ENCODE peak calls at places on chromosomes 5 and 9, in six cellular contexts. One of them, this sample, is unnamed.

GRCh38 chr5:150774145-150774544 is 4.4 kb upstream of the SMIM3 start:
- DNase-seq in Panc1: no peak
- DNase-seq in fibroblast of the aortic adventitia: peak
- DNase-seq in mammary epithelial cell: peak
- DNase-seq in A673: no peak
- DNase-seq in CD4-positive, alpha-beta T cell: no peak
- DNase-seq in this sample: no peak

GRCh38 chr9:125276771-125277170 is 15.1 kb downstream of the GAPVD1 start:
- DNase-seq in Panc1: no peak
- DNase-seq in fibroblast of the aortic adventitia: no peak
- DNase-seq in mammary epithelial cell: no peak
- DNase-seq in A673: no peak
- DNase-seq in CD4-positive, alpha-beta T cell: no peak
- DNase-seq in this sample: no peak

GRCh38 chr5:38595149-38595725 is 38.8 kb upstream of the LIFR start:
- DNase-seq in Panc1: no peak
- DNase-seq in fibroblast of the aortic adventitia: peak
- DNase-seq in mammary epithelial cell: peak
- DNase-seq in A673: peak
- DNase-seq in CD4-positive, alpha-beta T cell: no peak
- DNase-seq in this sample: no peak

GRCh38 chr9:126523621-126524111 is 90.1 kb upstream of the LMX1B start:
- DNase-seq in Panc1: no peak
- DNase-seq in fibroblast of the aortic adventitia: no peak
- DNase-seq in mammary epithelial cell: no peak
- DNase-seq in A673: no peak
- DNase-seq in CD4-positive, alpha-beta T cell: no peak
- DNase-seq in this sample: no peak

GRCh38 chr5:72378636-72379289 is 58.6 kb downstream of the PTCD2 start:
- DNase-seq in Panc1: no peak
- DNase-seq in fibroblast of the aortic adventitia: peak
- DNase-seq in mammary epithelial cell: peak
- DNase-seq in A673: peak
- DNase-seq in CD4-positive, alpha-beta T cell: no peak
- DNase-seq in this sample: no peak

GRCh38 chr5:175694371-175695160 is 36.7 kb downstream of the HRH2 start:
- DNase-seq in Panc1: no peak
- DNase-seq in fibroblast of the aortic adventitia: no peak
- DNase-seq in mammary epithelial cell: no peak
- DNase-seq in A673: no peak
- DNase-seq in CD4-positive, alpha-beta T cell: no peak
- DNase-seq in this sample: no peak

GRCh38 chr9:7205806-7206205 is 448.0 kb downstream of the KDM4C start:
- DNase-seq in Panc1: no peak
- DNase-seq in fibroblast of the aortic adventitia: no peak
- DNase-seq in mammary epithelial cell: no peak
- DNase-seq in A673: no peak
- DNase-seq in CD4-positive, alpha-beta T cell: no peak
- DNase-seq in this sample: no peak

GRCh38 chr5:168951341-168951740 is 349.6 kb downstream of the SLIT3 start:
- DNase-seq in Panc1: no peak
- DNase-seq in fibroblast of the aortic adventitia: peak
- DNase-seq in mammary epithelial cell: no peak
- DNase-seq in A673: no peak
- DNase-seq in CD4-positive, alpha-beta T cell: no peak
- DNase-seq in this sample: no peak

GRCh38 chr5:149816661-149817060 is 86.6 kb downstream of the PPARGC1B start:
- DNase-seq in Panc1: no peak
- DNase-seq in fibroblast of the aortic adventitia: no peak
- DNase-seq in mammary epithelial cell: no peak
- DNase-seq in A673: no peak
- DNase-seq in CD4-positive, alpha-beta T cell: no peak
- DNase-seq in this sample: no peak

GRCh38 chr5:170070556-170071412 is 34.9 kb upstream of the FOXI1 start:
- DNase-seq in Panc1: no peak
- DNase-seq in fibroblast of the aortic adventitia: peak
- DNase-seq in mammary epithelial cell: peak
- DNase-seq in A673: peak
- DNase-seq in CD4-positive, alpha-beta T cell: no peak
- DNase-seq in this sample: peak

GRCh38 chr5:72363146-72363802 is 43.1 kb downstream of the PTCD2 start:
- DNase-seq in Panc1: no peak
- DNase-seq in fibroblast of the aortic adventitia: peak
- DNase-seq in mammary epithelial cell: peak
- DNase-seq in A673: peak
- DNase-seq in CD4-positive, alpha-beta T cell: no peak
- DNase-seq in this sample: no peak

GRCh38 chr9:124042168-124042775 is 30.7 kb downstream of the LHX2 start:
- DNase-seq in Panc1: no peak
- DNase-seq in fibroblast of the aortic adventitia: no peak
- DNase-seq in mammary epithelial cell: no peak
- DNase-seq in A673: no peak
- DNase-seq in CD4-positive, alpha-beta T cell: no peak
- DNase-seq in this sample: no peak

GRCh38 chr5:16579142-16579541 is 37.7 kb downstream of the RETREG1 start:
- DNase-seq in Panc1: no peak
- DNase-seq in fibroblast of the aortic adventitia: no peak
- DNase-seq in mammary epithelial cell: no peak
- DNase-seq in A673: no peak
- DNase-seq in CD4-positive, alpha-beta T cell: no peak
- DNase-seq in this sample: no peak

GRCh38 chr5:123579410-123579809 is 67.4 kb downstream of the CSNK1G3 start:
- DNase-seq in Panc1: no peak
- DNase-seq in fibroblast of the aortic adventitia: no peak
- DNase-seq in mammary epithelial cell: no peak
- DNase-seq in A673: no peak
- DNase-seq in CD4-positive, alpha-beta T cell: no peak
- DNase-seq in this sample: no peak

GRCh38 chr5:66232701-66233100 is 88.6 kb downstream of the SREK1 start:
- DNase-seq in Panc1: no peak
- DNase-seq in fibroblast of the aortic adventitia: peak
- DNase-seq in mammary epithelial cell: no peak
- DNase-seq in A673: no peak
- DNase-seq in CD4-positive, alpha-beta T cell: no peak
- DNase-seq in this sample: peak

GRCh38 chr9:125536184-125537152 is 170.5 kb downstream of the MAPKAP1 start:
- DNase-seq in Panc1: no peak
- DNase-seq in fibroblast of the aortic adventitia: peak
- DNase-seq in mammary epithelial cell: peak
- DNase-seq in A673: peak
- DNase-seq in CD4-positive, alpha-beta T cell: no peak
- DNase-seq in this sample: no peak

GRCh38 chr9:93996863-93997262 is 41.7 kb upstream of the BARX1 start:
- DNase-seq in Panc1: no peak
- DNase-seq in fibroblast of the aortic adventitia: no peak
- DNase-seq in mammary epithelial cell: no peak
- DNase-seq in A673: no peak
- DNase-seq in CD4-positive, alpha-beta T cell: no peak
- DNase-seq in this sample: no peak

GRCh38 chr5:177085985-177086917 is at the start of gene FGFR4:
- DNase-seq in Panc1: no peak
- DNase-seq in fibroblast of the aortic adventitia: peak
- DNase-seq in mammary epithelial cell: peak
- DNase-seq in A673: peak
- DNase-seq in CD4-positive, alpha-beta T cell: peak
- DNase-seq in this sample: peak

GRCh38 chr9:136080716-136081112 is 14.4 kb downstream of the NACC2 start:
- DNase-seq in Panc1: no peak
- DNase-seq in fibroblast of the aortic adventitia: no peak
- DNase-seq in mammary epithelial cell: no peak
- DNase-seq in A673: no peak
- DNase-seq in CD4-positive, alpha-beta T cell: no peak
- DNase-seq in this sample: no peak

GRCh38 chr5:40687316-40687715 is 7.6 kb downstream of the PTGER4 start:
- DNase-seq in Panc1: no peak
- DNase-seq in fibroblast of the aortic adventitia: no peak
- DNase-seq in mammary epithelial cell: no peak
- DNase-seq in A673: no peak
- DNase-seq in CD4-positive, alpha-beta T cell: no peak
- DNase-seq in this sample: no peak

GRCh38 chr9:121278535-121279169 is 10.7 kb downstream of the GSN start:
- DNase-seq in Panc1: no peak
- DNase-seq in fibroblast of the aortic adventitia: peak
- DNase-seq in mammary epithelial cell: peak
- DNase-seq in A673: peak
- DNase-seq in CD4-positive, alpha-beta T cell: no peak
- DNase-seq in this sample: peak

GRCh38 chr5:141864371-141865370 is 13.5 kb downstream of the PCDH1 start:
- DNase-seq in Panc1: no peak
- DNase-seq in fibroblast of the aortic adventitia: no peak
- DNase-seq in mammary epithelial cell: no peak
- DNase-seq in A673: no peak
- DNase-seq in CD4-positive, alpha-beta T cell: no peak
- DNase-seq in this sample: no peak

GRCh38 chr9:3268260-3268659 is 257.5 kb downstream of the RFX3 start:
- DNase-seq in Panc1: no peak
- DNase-seq in fibroblast of the aortic adventitia: no peak
- DNase-seq in mammary epithelial cell: peak
- DNase-seq in A673: no peak
- DNase-seq in CD4-positive, alpha-beta T cell: no peak
- DNase-seq in this sample: no peak

GRCh38 chr5:40619406-40619805 is 60.3 kb upstream of the PTGER4 start:
- DNase-seq in Panc1: no peak
- DNase-seq in fibroblast of the aortic adventitia: no peak
- DNase-seq in mammary epithelial cell: peak
- DNase-seq in A673: no peak
- DNase-seq in CD4-positive, alpha-beta T cell: no peak
- DNase-seq in this sample: no peak

GRCh38 chr9:136397643-136398042 is 2.3 kb downstream of the SNAPC4 start:
- DNase-seq in Panc1: no peak
- DNase-seq in fibroblast of the aortic adventitia: no peak
- DNase-seq in mammary epithelial cell: no peak
- DNase-seq in A673: no peak
- DNase-seq in CD4-positive, alpha-beta T cell: no peak
- DNase-seq in this sample: no peak

GRCh38 chr9:13728917-13729811 is 449.7 kb upstream of the MPDZ start:
- DNase-seq in Panc1: no peak
- DNase-seq in fibroblast of the aortic adventitia: peak
- DNase-seq in mammary epithelial cell: peak
- DNase-seq in A673: no peak
- DNase-seq in CD4-positive, alpha-beta T cell: no peak
- DNase-seq in this sample: no peak

GRCh38 chr5:3741372-3741770 is 145.7 kb downstream of the IRX1 start:
- DNase-seq in Panc1: no peak
- DNase-seq in fibroblast of the aortic adventitia: no peak
- DNase-seq in mammary epithelial cell: peak
- DNase-seq in A673: no peak
- DNase-seq in CD4-positive, alpha-beta T cell: no peak
- DNase-seq in this sample: no peak

GRCh38 chr9:133948138-133948537 is 44.0 kb downstream of the VAV2 start:
- DNase-seq in Panc1: no peak
- DNase-seq in fibroblast of the aortic adventitia: no peak
- DNase-seq in mammary epithelial cell: no peak
- DNase-seq in A673: no peak
- DNase-seq in CD4-positive, alpha-beta T cell: no peak
- DNase-seq in this sample: no peak

GRCh38 chr5:27241564-27242257 is 203.3 kb upstream of the CDH9 start:
- DNase-seq in Panc1: peak
- DNase-seq in fibroblast of the aortic adventitia: peak
- DNase-seq in mammary epithelial cell: peak
- DNase-seq in A673: peak
- DNase-seq in CD4-positive, alpha-beta T cell: no peak
- DNase-seq in this sample: no peak

GRCh38 chr9:125816321-125816720 is 69.1 kb downstream of the PBX3 start:
- DNase-seq in Panc1: no peak
- DNase-seq in fibroblast of the aortic adventitia: no peak
- DNase-seq in mammary epithelial cell: no peak
- DNase-seq in A673: no peak
- DNase-seq in CD4-positive, alpha-beta T cell: no peak
- DNase-seq in this sample: no peak

GRCh38 chr5:33105521-33105941 is 335.2 kb upstream of the TARS1 start:
- DNase-seq in Panc1: no peak
- DNase-seq in fibroblast of the aortic adventitia: peak
- DNase-seq in mammary epithelial cell: peak
- DNase-seq in A673: no peak
- DNase-seq in CD4-positive, alpha-beta T cell: no peak
- DNase-seq in this sample: no peak

GRCh38 chr9:15142903-15143534 is 164.0 kb downstream of the TTC39B start:
- DNase-seq in Panc1: no peak
- DNase-seq in fibroblast of the aortic adventitia: peak
- DNase-seq in mammary epithelial cell: no peak
- DNase-seq in A673: peak
- DNase-seq in CD4-positive, alpha-beta T cell: no peak
- DNase-seq in this sample: no peak

GRCh38 chr5:168088415-168089165 is 202.9 kb upstream of the WWC1 start:
- DNase-seq in Panc1: no peak
- DNase-seq in fibroblast of the aortic adventitia: no peak
- DNase-seq in mammary epithelial cell: no peak
- DNase-seq in A673: no peak
- DNase-seq in CD4-positive, alpha-beta T cell: no peak
- DNase-seq in this sample: no peak

GRCh38 chr9:8235489-8235888 is 435.9 kb upstream of the DMAC1 start:
- DNase-seq in Panc1: no peak
- DNase-seq in fibroblast of the aortic adventitia: no peak
- DNase-seq in mammary epithelial cell: no peak
- DNase-seq in A673: no peak
- DNase-seq in CD4-positive, alpha-beta T cell: no peak
- DNase-seq in this sample: no peak
- TF ChIP-seq CTCF in Panc1: no peak
- TF ChIP-seq CTCF in fibroblast of the aortic adventitia: no peak
- TF ChIP-seq CTCF in mammary epithelial cell: no peak
- TF ChIP-seq CTCF in A673: no peak
- TF ChIP-seq CTCF in CD4-positive, alpha-beta T cell: no peak
- TF ChIP-seq CTCF in this sample: no peak

GRCh38 chr9:123041498-123041897 is 8.0 kb downstream of the GPR21 start:
- DNase-seq in Panc1: no peak
- DNase-seq in fibroblast of the aortic adventitia: no peak
- DNase-seq in mammary epithelial cell: no peak
- DNase-seq in A673: no peak
- DNase-seq in CD4-positive, alpha-beta T cell: no peak
- DNase-seq in this sample: no peak
- TF ChIP-seq CTCF in Panc1: no peak
- TF ChIP-seq CTCF in fibroblast of the aortic adventitia: no peak
- TF ChIP-seq CTCF in mammary epithelial cell: no peak
- TF ChIP-seq CTCF in A673: no peak
- TF ChIP-seq CTCF in CD4-positive, alpha-beta T cell: no peak
- TF ChIP-seq CTCF in this sample: no peak

DNA sequence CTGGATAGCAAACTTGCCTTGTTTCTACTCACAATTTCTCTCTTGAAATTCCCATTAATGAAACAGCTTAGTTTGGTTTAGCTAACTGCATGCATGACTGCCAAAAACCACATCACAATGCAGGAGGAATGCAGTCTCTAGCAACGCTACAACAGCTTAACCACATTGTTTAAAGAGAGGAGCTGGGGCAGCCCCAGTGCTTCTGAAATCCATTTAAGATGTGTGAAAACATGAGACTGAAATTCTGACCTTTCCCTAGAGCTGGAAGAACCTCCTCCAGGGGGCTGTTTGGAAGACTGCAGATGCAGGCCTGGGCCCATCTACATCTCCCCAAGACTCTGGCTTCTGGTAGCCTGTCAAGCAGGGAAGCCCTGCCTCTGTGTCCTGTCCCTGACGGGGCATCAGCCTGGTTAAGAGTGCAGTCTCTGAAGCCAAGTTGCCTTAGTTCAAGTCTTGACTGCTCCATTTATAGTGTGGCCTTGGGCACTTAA is 157.1 kb downstream of the ZNF462 start:
- DNase-seq in Panc1: no peak
- DNase-seq in fibroblast of the aortic adventitia: peak
- DNase-seq in mammary epithelial cell: peak
- DNase-seq in A673: peak
- DNase-seq in CD4-positive, alpha-beta T cell: no peak
- DNase-seq in this sample: no peak
- TF ChIP-seq CTCF in Panc1: no peak
- TF ChIP-seq CTCF in fibroblast of the aortic adventitia: peak
- TF ChIP-seq CTCF in mammary epithelial cell: no peak
- TF ChIP-seq CTCF in A673: no peak
- TF ChIP-seq CTCF in CD4-positive, alpha-beta T cell: no peak
- TF ChIP-seq CTCF in this sample: no peak

GRCh38 chr9:79431019-79431679 is 140.6 kb upstream of the TLE4 start:
- DNase-seq in Panc1: no peak
- DNase-seq in fibroblast of the aortic adventitia: no peak
- DNase-seq in mammary epithelial cell: no peak
- DNase-seq in A673: no peak
- DNase-seq in CD4-positive, alpha-beta T cell: no peak
- DNase-seq in this sample: no peak
- TF ChIP-seq CTCF in Panc1: no peak
- TF ChIP-seq CTCF in fibroblast of the aortic adventitia: no peak
- TF ChIP-seq CTCF in mammary epithelial cell: peak
- TF ChIP-seq CTCF in A673: no peak
- TF ChIP-seq CTCF in CD4-positive, alpha-beta T cell: no peak
- TF ChIP-seq CTCF in this sample: no peak

This sample was measured in neural crest cell.